ENCODE peak calls at places on chromosomes 3 and 15, in four cellular contexts. K, W, L and M are unnamed samples.

GRCh38 chr15:83474578-83474977 is 27.4 kb downstream of the SH3GL3 start:
- DNase-seq in K (no peak), W (no peak), L (no peak), M (peak; percentile 81)

GRCh38 chr15:62392411-62392810 is 227.3 kb upstream of the C2CD4B start:
- DNase-seq in K (no peak), W (peak; percentile 54), L (no peak), M (peak; percentile 2)

GRCh38 chr15:68369931-68370767 is 61.8 kb downstream of the ITGA11 start:
- DNase-seq in K (no peak), W (no peak), L (no peak), M (no peak)

GRCh38 chr3:197750396-197750831 is 731 bp downstream of the FYTTD1 start:
- DNase-seq in K (peak; percentile 36), W (peak; percentile 83), L (peak; percentile 40), M (peak; percentile 66)

GRCh38 chr3:52892290-52892624 is 5.1 kb downstream of the STIMATE start:
- DNase-seq in K (no peak), W (peak; percentile 33), L (no peak), M (no peak)

GRCh38 chr3:186108941-186109865 is at the start of gene ETV5:
- DNase-seq in K (peak; percentile 99), W (peak; percentile 99), L (peak; percentile 88), M (peak; percentile 100)

GRCh38 chr3:96294143-96294542 is 520.3 kb upstream of the EPHA6 start:
- DNase-seq in K (no peak), W (peak; percentile 34), L (no peak), M (no peak)

GRCh38 chr3:78721771-78722543 is 1045.8 kb downstream of the ROBO1 start:
- DNase-seq in K (no peak), W (no peak), L (no peak), M (no peak)

GRCh38 chr3:76826915-76827314 is 213.0 kb upstream of the ROBO2 start:
- DNase-seq in K (no peak), W (no peak), L (no peak), M (no peak)

GRCh38 chr3:66795365-66795764 is 202.7 kb upstream of the KBTBD8 start:
- DNase-seq in K (no peak), W (no peak), L (no peak), M (no peak)

GRCh38 chr3:141127344-141128125 is 76.4 kb downstream of the SPSB4 start:
- DNase-seq in K (no peak), W (no peak), L (no peak), M (peak; percentile 96)